ENCODE peak calls at places on chromosomes 5 and 9, in four cellular contexts. S is adrenal gland, X is Panc1, D is left ventricle myocardium inferior. E is an unnamed sample.

GRCh38 chr5:1505506-1506241 is 18.1 kb downstream of the LPCAT1 start:
- DNase-seq in S (no peak), X (no peak), D (no peak), E (no peak)

GRCh38 chr9:133526721-133527321 is 2.1 kb upstream of the MYMK start:
- DNase-seq in S (no peak), X (no peak), D (no peak), E (no peak)

GRCh38 chr5:127754259-127754658 is 51.1 kb downstream of the CCDC192 start:
- DNase-seq in S (no peak), X (no peak), D (no peak), E (no peak)

GRCh38 chr9:83992407-83992806 is 11.8 kb downstream of the RMI1 start:
- DNase-seq in S (no peak), X (no peak), D (no peak), E (no peak)

GRCh38 chr5:137734962-137735530 is 843 bp downstream of the KLHL3 start:
- DNase-seq in S (peak), X (no peak), D (peak), E (no peak)

GRCh38 chr9:95007470-95007869 is 281.0 kb downstream of the AOPEP start:
- DNase-seq in S (no peak), X (no peak), D (no peak), E (no peak)

GRCh38 chr5:126464016-126464415 is 40.8 kb downstream of the GRAMD2B start:
- DNase-seq in S (no peak), X (no peak), D (no peak), E (no peak)

GRCh38 chr5:172503925-172504730 is 49.8 kb upstream of the SH3PXD2B start:
- DNase-seq in S (peak), X (no peak), D (peak), E (peak)

GRCh38 chr9:136052433-136052880 is 42.6 kb downstream of the NACC2 start:
- DNase-seq in S (no peak), X (no peak), D (no peak), E (no peak)

GRCh38 chr5:59893436-59894227 is at the start of gene PDE4D:
- DNase-seq in S (peak), X (no peak), D (peak), E (peak)

DNA sequence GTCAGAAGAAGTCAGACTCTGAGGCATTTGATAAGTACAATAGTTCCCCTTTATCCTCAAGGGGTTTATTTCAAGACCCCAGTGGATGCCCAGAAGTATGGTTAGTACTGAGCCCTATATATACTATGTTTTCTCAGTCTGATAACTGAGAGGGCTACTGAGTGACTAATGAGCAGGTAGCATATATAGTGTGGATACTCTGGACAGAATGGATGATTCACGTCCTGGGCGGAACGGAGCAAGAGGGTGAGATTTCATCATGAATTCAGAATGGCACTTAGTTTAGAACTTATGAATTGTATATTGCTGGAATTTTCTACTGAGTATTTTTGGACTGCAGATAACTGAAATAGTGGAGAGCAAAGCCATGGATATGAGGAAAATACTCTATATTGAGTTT is 457.6 kb downstream of the PLK2 start:
- DNase-seq in S (no peak), X (peak), D (no peak), E (no peak)
- H3K27ac ChIP-seq in S (no peak), X (no peak), D (no peak), E (no peak)

GRCh38 chr5:96320797-96321196 is 112.3 kb downstream of the PCSK1 start:
- DNase-seq in S (no peak), X (no peak), D (no peak), E (no peak)

GRCh38 chr5:96322217-96322616 is 110.8 kb downstream of the PCSK1 start:
- DNase-seq in S (no peak), X (no peak), D (no peak), E (no peak)

GRCh38 chr5:96322865-96323264 is 110.2 kb downstream of the PCSK1 start:
- DNase-seq in S (no peak), X (no peak), D (no peak), E (no peak)

GRCh38 chr5:96318569-96319100 is 114.4 kb downstream of the PCSK1 start:
- DNase-seq in S (no peak), X (no peak), D (no peak), E (no peak)

GRCh38 chr5:96321371-96321770 is 111.7 kb downstream of the PCSK1 start:
- DNase-seq in S (no peak), X (no peak), D (no peak), E (no peak)
- H3K27ac ChIP-seq in S (no peak), X (no peak), D (no peak), E (no peak)

GRCh38 chr5:140631063-140631462 is 1.9 kb downstream of the CD14 start:
- DNase-seq in S (no peak), X (no peak), D (no peak), E (no peak)
- H3K27ac ChIP-seq in S (peak), X (no peak), D (peak), E (no peak)

GRCh38 chr9:111107141-111107540 is 68.9 kb upstream of the LPAR1 start:
- DNase-seq in S (no peak), X (no peak), D (no peak), E (no peak)

GRCh38 chr9:111098661-111099060 is 60.4 kb upstream of the LPAR1 start:
- DNase-seq in S (no peak), X (no peak), D (no peak), E (no peak)

GRCh38 chr9:111106202-111106601 is 67.9 kb upstream of the LPAR1 start:
- DNase-seq in S (no peak), X (no peak), D (no peak), E (no peak)

GRCh38 chr9:111099199-111100005 is 61.1 kb upstream of the LPAR1 start:
- DNase-seq in S (no peak), X (no peak), D (no peak), E (no peak)

DNA sequence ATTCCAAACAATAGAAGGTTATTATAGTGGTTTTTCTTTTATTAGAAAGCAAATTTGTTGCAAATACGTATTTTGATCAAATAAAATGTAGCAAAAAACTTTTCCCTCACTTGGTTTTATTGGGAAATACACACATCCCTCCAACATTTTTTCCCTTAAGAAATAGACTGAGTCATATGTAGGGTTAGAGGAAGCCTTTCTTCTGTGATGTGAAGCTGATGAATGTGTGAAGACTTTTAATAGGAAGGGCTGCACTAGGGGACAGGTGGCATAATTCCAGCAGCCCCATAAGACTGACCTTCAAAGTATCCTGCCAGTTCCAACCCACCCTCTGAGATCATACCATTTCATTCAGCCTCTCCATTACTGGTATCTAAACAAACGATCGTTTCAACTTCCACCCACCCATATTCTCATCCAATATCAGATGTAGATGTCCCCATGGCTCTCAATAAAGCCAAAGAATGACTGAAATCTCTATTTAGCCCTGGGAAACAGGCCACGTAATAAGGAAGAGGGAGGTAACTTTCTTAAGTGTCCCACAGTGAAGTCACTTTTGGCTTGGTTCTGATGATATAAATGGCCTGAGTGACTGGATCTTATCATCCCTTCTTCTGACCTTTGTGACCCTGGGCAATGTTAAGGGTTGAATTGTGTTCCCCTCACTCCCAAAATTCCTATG is 64.7 kb upstream of the LPAR1 start:
- DNase-seq in S (no peak), X (no peak), D (no peak), E (no peak)
- H3K27ac ChIP-seq in S (no peak), X (no peak), D (peak), E (no peak)

GRCh38 chr9:127154003-127154389 is 31.6 kb upstream of the ANGPTL2 start:
- DNase-seq in S (peak), X (no peak), D (no peak), E (no peak)
- H3K27ac ChIP-seq in S (peak), X (no peak), D (peak), E (peak)

DNA sequence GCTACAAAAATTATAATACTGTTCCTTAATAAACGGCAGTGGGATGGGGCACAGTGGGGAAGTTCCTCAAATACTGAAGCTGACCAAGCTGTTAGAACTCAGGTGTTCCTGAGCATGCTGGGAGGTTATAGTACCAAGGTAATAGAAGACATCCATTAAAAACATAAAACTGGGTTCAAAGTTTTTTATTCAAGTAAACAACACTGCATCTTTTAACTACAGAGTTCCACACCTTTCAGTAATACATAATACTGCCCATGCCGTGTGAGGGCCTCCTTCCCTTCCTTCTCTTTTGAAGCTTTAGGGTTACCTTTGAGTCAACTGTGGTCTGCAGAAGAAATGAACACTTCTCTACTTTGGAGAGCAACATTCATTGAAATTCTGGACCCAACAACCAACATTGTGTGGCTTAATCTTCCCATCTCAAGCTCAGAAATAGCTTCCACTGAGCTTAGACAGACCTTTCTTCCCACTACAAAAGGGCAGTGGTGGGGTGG is 43.6 kb downstream of the SERINC5 start:
- DNase-seq in S (no peak), X (no peak), D (no peak), E (no peak)
- H3K27ac ChIP-seq in S (no peak), X (no peak), D (no peak), E (no peak)

GRCh38 chr9:125820100-125820804 is 73.1 kb downstream of the PBX3 start:
- DNase-seq in S (no peak), X (no peak), D (no peak), E (no peak)

GRCh38 chr9:125822902-125823301 is 75.7 kb downstream of the PBX3 start:
- DNase-seq in S (no peak), X (no peak), D (no peak), E (no peak)

GRCh38 chr9:125822160-125822559 is 75.0 kb downstream of the PBX3 start:
- DNase-seq in S (no peak), X (no peak), D (no peak), E (no peak)

GRCh38 chr9:125825762-125826161 is 78.6 kb downstream of the PBX3 start:
- DNase-seq in S (no peak), X (no peak), D (no peak), E (no peak)

DNA sequence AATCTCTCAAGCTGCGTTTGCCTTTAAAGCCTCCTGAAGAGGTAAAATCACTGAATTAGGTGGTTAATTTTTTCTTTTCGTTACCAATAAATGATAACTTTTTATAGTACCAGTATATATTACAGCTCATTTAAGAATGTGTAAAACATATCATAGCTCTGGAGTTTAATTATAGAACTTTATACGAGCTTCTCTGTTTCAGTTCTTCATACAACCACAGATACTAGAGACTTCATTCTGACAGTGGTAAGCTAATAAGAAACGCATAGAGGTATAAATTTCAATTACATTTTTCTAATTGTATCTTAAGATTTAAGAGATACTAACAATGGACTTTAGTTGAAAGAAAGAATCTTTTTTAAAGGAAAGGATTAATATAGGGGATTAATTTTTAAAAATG is 73.9 kb downstream of the PBX3 start:
- DNase-seq in S (no peak), X (no peak), D (no peak), E (no peak)
- H3K27ac ChIP-seq in S (no peak), X (no peak), D (peak), E (peak)

E was measured in heart left ventricle.